ENCODE peak calls at places on chromosomes 7 and 10, in six cellular contexts. One of them, this sample, is unnamed.
A peak's percentile ranks its signal among the peaks of the same experiment; 100 is the strongest.

GRCh38 chr7:127710635-127711034 is 58.6 kb downstream of the SND1 start:
- DNase-seq in activated B cell treated with CpG ODN at 0.5 μM for 24 hours: no peak
- DNase-seq in IMR-90: no peak
- DNase-seq in activated effector memory CD4-positive, alpha-beta T cell treated with Interleukin-2 at 50 U/mL for 16 hours: no peak
- DNase-seq in HuH-7: no peak
- DNase-seq in Caki2: no peak
- DNase-seq in this sample: no peak

GRCh38 chr7:66952343-66953043 is 31.5 kb downstream of the TMEM248 start:
- DNase-seq in activated effector memory CD4-positive, alpha-beta T cell treated with Interleukin-2 at 50 U/mL for 16 hours: no peak
- DNase-seq in Caki2: peak; percentile 84
- DNase-seq in HuH-7: no peak
- DNase-seq in IMR-90: peak; percentile 77
- DNase-seq in activated B cell treated with CpG ODN at 0.5 μM for 24 hours: no peak
- DNase-seq in this sample: peak; percentile 48

GRCh38 chr10:111295788-111296187 is 219.0 kb downstream of the ADRA2A start:
- DNase-seq in Caki2: no peak
- DNase-seq in HuH-7: no peak
- DNase-seq in activated effector memory CD4-positive, alpha-beta T cell treated with Interleukin-2 at 50 U/mL for 16 hours: no peak
- DNase-seq in activated B cell treated with CpG ODN at 0.5 μM for 24 hours: no peak
- DNase-seq in IMR-90: no peak
- DNase-seq in this sample: no peak

GRCh38 chr10:89327803-89328441 is at the start of gene IFIT3:
- DNase-seq in Caki2: peak; percentile 76
- DNase-seq in HuH-7: peak; percentile 38
- DNase-seq in activated effector memory CD4-positive, alpha-beta T cell treated with Interleukin-2 at 50 U/mL for 16 hours: no peak
- DNase-seq in activated B cell treated with CpG ODN at 0.5 μM for 24 hours: no peak
- DNase-seq in IMR-90: peak; percentile 96
- DNase-seq in this sample: peak; percentile 70

GRCh38 chr7:157585113-157585861 is 248.5 kb downstream of the DNAJB6 start:
- DNase-seq in activated B cell treated with CpG ODN at 0.5 μM for 24 hours: no peak
- DNase-seq in Caki2: no peak
- DNase-seq in IMR-90: no peak
- DNase-seq in HuH-7: no peak
- DNase-seq in activated effector memory CD4-positive, alpha-beta T cell treated with Interleukin-2 at 50 U/mL for 16 hours: no peak
- DNase-seq in this sample: no peak

GRCh38 chr10:112815238-112816032 is 134.6 kb upstream of the TCF7L2 start:
- DNase-seq in IMR-90: peak; percentile 67
- DNase-seq in Caki2: peak; percentile 87
- DNase-seq in activated effector memory CD4-positive, alpha-beta T cell treated with Interleukin-2 at 50 U/mL for 16 hours: no peak
- DNase-seq in HuH-7: peak; percentile 53
- DNase-seq in activated B cell treated with CpG ODN at 0.5 μM for 24 hours: no peak
- DNase-seq in this sample: peak; percentile 23

GRCh38 chr7:17369686-17370426 is 71.4 kb downstream of the AHR start:
- DNase-seq in activated B cell treated with CpG ODN at 0.5 μM for 24 hours: no peak
- DNase-seq in HuH-7: peak; percentile 46
- DNase-seq in activated effector memory CD4-positive, alpha-beta T cell treated with Interleukin-2 at 50 U/mL for 16 hours: no peak
- DNase-seq in IMR-90: peak; percentile 97
- DNase-seq in Caki2: no peak
- DNase-seq in this sample: peak; percentile 74

GRCh38 chr10:60042262-60042661 is 135.9 kb upstream of the CCDC6 start:
- DNase-seq in activated B cell treated with CpG ODN at 0.5 μM for 24 hours: no peak
- DNase-seq in activated effector memory CD4-positive, alpha-beta T cell treated with Interleukin-2 at 50 U/mL for 16 hours: no peak
- DNase-seq in HuH-7: no peak
- DNase-seq in Caki2: no peak
- DNase-seq in IMR-90: no peak
- DNase-seq in this sample: no peak

GRCh38 chr7:80918406-80918805 is 445 bp downstream of the SEMA3C start:
- DNase-seq in HuH-7: no peak
- DNase-seq in activated B cell treated with CpG ODN at 0.5 μM for 24 hours: no peak
- DNase-seq in Caki2: no peak
- DNase-seq in activated effector memory CD4-positive, alpha-beta T cell treated with Interleukin-2 at 50 U/mL for 16 hours: no peak
- DNase-seq in IMR-90: no peak
- DNase-seq in this sample: peak; percentile 33

GRCh38 chr7:123823898-123824753 is 20.8 kb upstream of the HYAL4 start:
- DNase-seq in activated B cell treated with CpG ODN at 0.5 μM for 24 hours: no peak
- DNase-seq in IMR-90: no peak
- DNase-seq in Caki2: no peak
- DNase-seq in activated effector memory CD4-positive, alpha-beta T cell treated with Interleukin-2 at 50 U/mL for 16 hours: no peak
- DNase-seq in HuH-7: no peak
- DNase-seq in this sample: no peak

GRCh38 chr7:136947347-136947746 is 78.9 kb downstream of the CHRM2 start:
- DNase-seq in activated effector memory CD4-positive, alpha-beta T cell treated with Interleukin-2 at 50 U/mL for 16 hours: no peak
- DNase-seq in IMR-90: peak; percentile 63
- DNase-seq in activated B cell treated with CpG ODN at 0.5 μM for 24 hours: no peak
- DNase-seq in HuH-7: no peak
- DNase-seq in Caki2: no peak
- DNase-seq in this sample: no peak

GRCh38 chr10:74824184-74825032 is 2.0 kb upstream of the KAT6B start:
- DNase-seq in activated B cell treated with CpG ODN at 0.5 μM for 24 hours: no peak
- DNase-seq in activated effector memory CD4-positive, alpha-beta T cell treated with Interleukin-2 at 50 U/mL for 16 hours: peak; percentile 15
- DNase-seq in HuH-7: no peak
- DNase-seq in IMR-90: no peak
- DNase-seq in Caki2: no peak
- DNase-seq in this sample: peak; percentile 49

GRCh38 chr10:114545071-114545470 is 113.0 kb downstream of the ABLIM1 start:
- DNase-seq in IMR-90: no peak
- DNase-seq in Caki2: no peak
- DNase-seq in HuH-7: no peak
- DNase-seq in activated B cell treated with CpG ODN at 0.5 μM for 24 hours: no peak
- DNase-seq in activated effector memory CD4-positive, alpha-beta T cell treated with Interleukin-2 at 50 U/mL for 16 hours: no peak
- DNase-seq in this sample: no peak

This sample was measured in hepatocyte.